ENCODE peak calls at places on chromosomes 3 and 15, in ten cellular contexts. J is astrocyte of the cerebellum, H is PC-3, L is ovary, F is HFF-Myc, U is brain microvascular endothelial cell, B is neural progenitor cell, X is AG10803, T is IMR-90, E is adrenal gland. P is an unnamed sample.

GRCh38 chr15:57353317-57353804 is 22.9 kb upstream of the CGNL1 start:
- DNase-seq in J (no peak), H (no peak), L (no peak), F (no peak), U (peak), B (no peak), X (no peak), T (no peak), E (no peak), P (peak)

GRCh38 chr15:63503739-63504246 is 600 bp upstream of the USP3 start:
- DNase-seq in J (no peak), H (peak), L (peak), F (no peak), U (peak), B (no peak), X (peak), T (peak), E (peak), P (peak)

GRCh38 chr15:44792715-44793114 is 56.4 kb downstream of the TRIM69 start:
- DNase-seq in J (no peak), H (no peak), L (no peak), F (no peak), U (no peak), B (no peak), X (no peak), T (no peak), E (no peak), P (no peak)

GRCh38 chr3:10234526-10235230 is 13.6 kb upstream of the TATDN2 start:
- DNase-seq in J (no peak), H (no peak), L (no peak), F (no peak), U (no peak), B (peak), X (no peak), T (no peak), E (no peak), P (no peak)

GRCh38 chr3:188507244-188507720 is 353.3 kb downstream of the LPP start:
- DNase-seq in J (peak), H (no peak), L (no peak), F (peak), U (peak), B (no peak), X (peak), T (peak), E (no peak), P (peak)

GRCh38 chr3:87771338-87772059 is 287.3 kb downstream of the CGGBP1 start:
- DNase-seq in J (no peak), H (peak), L (no peak), F (no peak), U (peak), B (peak), X (peak), T (peak), E (peak), P (no peak)

GRCh38 chr3:46406786-46407611 is at the start of the genes CCR5AS and CCRL2:
- DNase-seq in J (no peak), H (peak), L (peak), F (no peak), U (peak), B (no peak), X (peak), T (peak), E (peak), P (peak)

GRCh38 chr15:63474810-63475316 is 29.5 kb upstream of the USP3 start:
- DNase-seq in J (no peak), H (peak), L (no peak), F (no peak), U (no peak), B (no peak), X (no peak), T (no peak), E (no peak), P (peak)

GRCh38 chr3:9064251-9064650 is 101.0 kb upstream of the RAD18 start:
- DNase-seq in J (no peak), H (no peak), L (no peak), F (no peak), U (no peak), B (no peak), X (no peak), T (no peak), E (no peak), P (no peak)

GRCh38 chr3:76369170-76369569 is 583.8 kb upstream of the ZNF717 start:
- DNase-seq in J (no peak), H (peak), L (no peak), F (no peak), U (peak), B (no peak), X (peak), T (peak), E (no peak), P (peak)

GRCh38 chr3:143972495-143973351 is 1.1 kb downstream of the DIPK2A start:
- DNase-seq in J (peak), H (peak), L (peak), F (peak), U (peak), B (peak), X (peak), T (peak), E (peak), P (peak)

GRCh38 chr3:16534914-16535301 is 21.4 kb upstream of the RFTN1 start:
- DNase-seq in J (no peak), H (no peak), L (no peak), F (no peak), U (no peak), B (no peak), X (no peak), T (no peak), E (no peak), P (no peak)

GRCh38 chr3:42267878-42268277 is 1.9 kb upstream of the CCK start:
- DNase-seq in J (no peak), H (no peak), L (no peak), F (no peak), U (no peak), B (no peak), X (no peak), T (no peak), E (no peak), P (no peak)

GRCh38 chr3:52041118-52041847 is 15.1 kb downstream of the DUSP7 start:
- DNase-seq in J (no peak), H (peak), L (no peak), F (no peak), U (no peak), B (peak), X (no peak), T (no peak), E (no peak), P (no peak)

GRCh38 chr3:162491957-162492356 is 995.3 kb downstream of the OTOL1 start:
- DNase-seq in J (peak), H (peak), L (no peak), F (no peak), U (no peak), B (no peak), X (peak), T (peak), E (no peak), P (peak)

GRCh38 chr3:183265713-183266417 is 12.8 kb downstream of the B3GNT5 start:
- DNase-seq in J (peak), H (peak), L (no peak), F (peak), U (peak), B (peak), X (peak), T (peak), E (no peak), P (peak)

GRCh38 chr3:28317438-28318022 is 31.0 kb upstream of the ZCWPW2 start:
- DNase-seq in J (no peak), H (peak), L (no peak), F (no peak), U (peak), B (peak), X (peak), T (peak), E (peak), P (peak)
- TF ChIP-seq CTCF in J (peak), H (peak), L (no peak), F (peak), U (peak), B (peak), X (peak), T (peak), E (peak), P (peak)

GRCh38 chr3:48663489-48664312 is 1.0 kb upstream of the CELSR3 start:
- DNase-seq in J (peak), H (peak), L (peak), F (peak), U (peak), B (peak), X (peak), T (peak), E (peak), P (peak)

GRCh38 chr3:48662140-48662752 is 440 bp downstream of the CELSR3 start:
- DNase-seq in J (no peak), H (no peak), L (no peak), F (no peak), U (no peak), B (peak), X (no peak), T (no peak), E (no peak), P (no peak)

GRCh38 chr3:48660800-48661400 is 1.8 kb downstream of the CELSR3 start:
- DNase-seq in J (no peak), H (no peak), L (no peak), F (no peak), U (no peak), B (no peak), X (no peak), T (no peak), E (no peak), P (no peak)

GRCh38 chr3:48662753-48663488 is at the start of gene CELSR3:
- DNase-seq in J (peak), H (peak), L (peak), F (peak), U (peak), B (peak), X (peak), T (peak), E (peak), P (peak)

DNA sequence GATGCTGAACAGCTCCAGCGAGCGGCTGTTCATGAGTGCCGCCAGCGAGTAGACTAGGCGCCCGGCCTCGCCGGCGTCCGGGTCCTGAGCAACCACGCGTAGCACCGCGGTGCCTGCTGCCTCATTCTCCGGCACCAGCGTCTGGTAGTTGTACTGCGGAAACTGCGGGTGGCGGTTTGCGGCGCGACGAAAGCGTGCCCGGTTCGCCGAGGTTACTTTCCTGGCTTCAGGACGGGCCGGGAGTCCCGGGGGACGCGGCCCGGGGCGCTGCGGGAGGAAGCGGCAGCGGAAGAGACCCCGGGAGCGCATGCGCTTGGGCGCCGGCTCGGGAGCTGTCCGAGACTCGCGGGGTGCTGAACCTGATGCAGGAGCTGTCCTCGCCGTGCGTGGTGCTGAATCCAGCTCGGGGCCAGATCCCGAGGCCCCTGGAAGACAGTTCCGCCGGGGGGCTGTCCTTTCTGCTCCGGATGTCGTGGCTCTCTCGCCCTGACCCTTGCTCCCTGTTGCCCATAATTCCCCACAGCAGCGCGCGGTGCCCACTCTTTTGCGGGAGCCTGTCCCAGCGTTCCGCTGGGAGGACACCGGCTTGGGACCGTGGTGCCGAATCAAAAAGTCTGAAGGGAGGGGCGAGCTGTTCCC is 1.1 kb downstream of the CELSR3 start:
- DNase-seq in J (no peak), H (peak), L (peak), F (no peak), U (peak), B (peak), X (peak), T (peak), E (peak), P (peak)
- H3K4me3 ChIP-seq in J (peak), H (no peak), L (peak), F (peak), U (peak), B (peak), X (peak), T (peak), E (no peak), P (peak)

DNA sequence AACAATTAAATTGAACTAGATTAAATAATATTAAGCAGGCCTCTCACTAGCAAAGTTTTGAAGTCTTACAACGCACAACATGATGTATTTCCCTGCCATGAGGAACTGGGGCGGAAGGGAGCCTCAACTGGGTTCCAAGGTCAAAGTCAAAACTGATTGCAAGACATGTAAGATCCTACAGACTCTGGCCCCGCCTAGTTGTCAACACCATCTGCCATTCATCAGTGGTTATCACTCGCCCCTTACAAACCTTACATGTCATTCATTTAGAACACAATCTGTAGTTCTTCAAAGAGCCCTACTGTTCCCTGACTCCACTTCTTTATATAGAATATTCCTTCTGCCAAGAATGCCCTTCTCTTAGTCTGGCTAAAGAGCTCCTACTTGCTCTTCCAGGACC is 10.0 kb downstream of the ATP13A3 start:
- DNase-seq in J (no peak), H (no peak), L (no peak), F (no peak), U (no peak), B (no peak), X (no peak), T (no peak), E (no peak), P (no peak)
- TF ChIP-seq CTCF in J (no peak), H (no peak), L (no peak), F (no peak), U (no peak), B (no peak), X (no peak), T (no peak), E (no peak), P (no peak)

DNA sequence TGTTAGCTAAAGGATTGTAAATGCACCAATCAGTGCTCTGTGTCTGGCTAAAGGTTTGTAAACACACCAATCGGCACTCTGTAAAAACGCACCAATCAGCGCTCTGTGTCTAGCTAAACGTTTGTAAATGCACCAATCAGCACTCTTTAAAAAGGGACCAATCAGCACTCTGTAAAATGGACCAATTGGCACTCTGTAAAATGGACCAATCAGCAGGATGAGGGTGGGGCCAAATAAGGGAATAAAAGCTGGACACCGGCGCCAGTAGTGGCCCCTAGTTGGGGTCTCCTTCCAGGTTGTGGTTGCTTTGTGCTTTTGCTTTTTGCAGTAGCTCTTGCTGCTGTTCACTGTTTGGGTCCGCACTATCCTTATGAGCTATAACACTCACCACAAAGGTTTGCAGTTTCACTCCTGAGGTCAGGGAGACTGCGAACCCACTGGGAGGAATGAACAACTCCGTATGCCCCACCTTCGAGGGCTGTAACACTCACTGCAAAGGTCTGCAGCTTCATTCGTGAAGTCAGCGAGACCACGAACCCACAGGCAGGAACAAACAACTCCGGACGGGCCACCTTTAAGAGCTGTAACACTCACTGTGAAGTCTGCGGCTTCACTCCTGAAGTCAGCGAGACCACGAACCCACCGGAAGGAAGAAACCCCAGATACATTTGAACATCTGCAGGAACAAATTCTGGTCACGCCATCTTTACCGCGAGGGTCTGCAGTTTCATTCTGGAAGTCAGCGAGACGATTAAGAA is 1.1 kb upstream of the SUCLG2 start:
- DNase-seq in J (no peak), H (no peak), L (peak), F (no peak), U (peak), B (no peak), X (no peak), T (no peak), E (no peak), P (no peak)
- H3K4me3 ChIP-seq in J (no peak), H (peak), L (peak), F (no peak), U (no peak), B (no peak), X (peak), T (no peak), E (no peak), P (no peak)

DNA sequence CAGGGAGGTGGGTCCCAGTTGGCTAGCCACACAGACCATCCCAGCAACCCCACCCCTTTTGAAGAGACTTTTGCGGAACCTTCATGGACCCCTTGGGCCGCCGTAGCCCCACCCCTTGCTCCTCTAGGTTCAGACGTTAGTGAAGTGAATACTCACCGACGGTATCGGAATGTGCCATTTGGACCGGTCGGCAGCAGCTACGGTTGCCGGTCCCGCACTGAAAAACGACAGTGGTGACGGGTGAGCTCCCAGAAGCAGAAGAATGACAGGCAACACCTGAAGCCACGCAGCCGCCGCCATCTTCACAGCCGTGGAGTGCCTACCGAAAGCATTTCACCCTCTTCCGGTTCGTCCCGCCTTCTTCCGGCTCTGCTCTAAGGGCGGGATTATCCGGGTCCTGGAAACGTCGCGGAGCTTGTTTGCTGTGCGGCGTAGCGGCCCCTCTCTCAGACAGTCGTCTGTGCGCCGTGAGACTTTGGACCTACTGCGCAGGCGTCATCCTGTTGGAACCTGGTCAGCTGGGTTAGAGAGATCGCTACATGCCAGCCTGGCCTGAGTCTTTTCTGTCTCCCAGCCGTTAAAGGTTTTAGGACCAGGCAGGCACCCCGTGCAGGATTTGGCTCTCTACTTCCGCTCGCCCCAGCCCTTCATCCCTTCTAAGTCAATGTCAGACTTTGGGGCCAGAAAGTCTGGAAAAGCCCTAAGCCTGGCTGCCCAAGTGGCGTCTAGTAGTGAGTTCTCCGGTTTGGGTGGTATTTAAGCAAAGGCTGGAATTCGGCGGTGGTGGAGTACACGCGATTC is at the start of the genes GANC and TMEM87A:
- DNase-seq in J (peak), H (peak), L (peak), F (peak), U (peak), B (peak), X (peak), T (peak), E (peak), P (peak)
- TF ChIP-seq CTCF in J (no peak), H (no peak), L (no peak), F (no peak), U (no peak), B (no peak), X (no peak), T (no peak), E (no peak), P (no peak)

GRCh38 chr3:5187920-5188418 is 462 bp downstream of the EDEM1 start:
- DNase-seq in J (no peak), H (peak), L (peak), F (no peak), U (no peak), B (peak), X (peak), T (peak), E (peak), P (no peak)

GRCh38 chr3:5186854-5187151 is 704 bp upstream of the EDEM1 start:
- DNase-seq in J (no peak), H (peak), L (no peak), F (no peak), U (no peak), B (peak), X (peak), T (peak), E (no peak), P (peak)

GRCh38 chr3:5185093-5185673 is 2.3 kb upstream of the EDEM1 start:
- DNase-seq in J (no peak), H (no peak), L (no peak), F (no peak), U (no peak), B (no peak), X (no peak), T (no peak), E (no peak), P (no peak)

GRCh38 chr3:5187152-5187919 is at the start of gene EDEM1:
- DNase-seq in J (peak), H (peak), L (peak), F (peak), U (peak), B (peak), X (peak), T (peak), E (peak), P (peak)

GRCh38 chr3:5186089-5186853 is 1.2 kb upstream of the EDEM1 start:
- DNase-seq in J (no peak), H (no peak), L (no peak), F (no peak), U (no peak), B (no peak), X (no peak), T (no peak), E (no peak), P (no peak)
- H3K4me3 ChIP-seq in J (peak), H (peak), L (peak), F (peak), U (peak), B (peak), X (peak), T (no peak), E (no peak), P (peak)

P was measured in astrocyte of the spinal cord.